ENCODE peak calls at places on chromosomes 1 and 21, in eight cellular contexts. I is breast epithelium, U is fibroblast of the aortic adventitia, J is fibroblast of lung, N is bronchial epithelial cell, Y is Caco-2, R is GM06990, W is HCT116. M is an unnamed sample.

GRCh38 chr21:18245493-18245967 is 897 bp downstream of the CHODL start:
- DNase-seq in I (no peak), U (no peak), J (no peak), N (no peak), Y (no peak), R (no peak), W (no peak), M (no peak)

GRCh38 chr1:90925928-90926869 is 95.6 kb downstream of the ZNF644 start:
- DNase-seq in I (no peak), U (peak; percentile 78), J (peak; percentile 63), N (peak; percentile 32), Y (no peak), R (no peak), W (no peak), M (peak; percentile 1)

GRCh38 chr1:147852706-147853225 is 49.8 kb upstream of the GJA8 start:
- DNase-seq in I (no peak), U (no peak), J (no peak), N (peak; percentile 37), Y (no peak), R (no peak), W (no peak), M (no peak)

GRCh38 chr1:182642461-182642860 is 38.3 kb upstream of the RGS16 start:
- DNase-seq in I (no peak), U (no peak), J (no peak), N (no peak), Y (no peak), R (no peak), W (no peak), M (no peak)

GRCh38 chr1:30731806-30732276 is 8.5 kb upstream of the MATN1 start:
- DNase-seq in I (no peak), U (no peak), J (no peak), N (no peak), Y (no peak), R (no peak), W (no peak), M (no peak)

GRCh38 chr1:38153426-38154088 is 107.0 kb upstream of the POU3F1 start:
- DNase-seq in I (no peak), U (no peak), J (no peak), N (no peak), Y (no peak), R (no peak), W (no peak), M (no peak)

GRCh38 chr1:46488343-46489168 is 1.1 kb upstream of the DMBX1 start:
- DNase-seq in I (no peak), U (no peak), J (peak; percentile 15), N (peak; percentile 11), Y (no peak), R (no peak), W (no peak), M (no peak)

GRCh38 chr1:89457046-89457445 is 67.6 kb upstream of the LRRC8B start:
- DNase-seq in I (no peak), U (no peak), J (no peak), N (no peak), Y (no peak), R (no peak), W (no peak), M (no peak)

GRCh38 chr1:147822292-147822691 is 61.9 kb upstream of the GJA5 start:
- DNase-seq in I (no peak), U (peak; percentile 46), J (no peak), N (peak; percentile 41), Y (no peak), R (no peak), W (no peak), M (no peak)

GRCh38 chr1:219539645-219540254 is 73.2 kb downstream of the ZC3H11B start:
- DNase-seq in I (no peak), U (no peak), J (no peak), N (no peak), Y (no peak), R (no peak), W (no peak), M (no peak)

GRCh38 chr1:16450863-16451481 is 10.4 kb downstream of the NECAP2 start:
- DNase-seq in I (no peak), U (no peak), J (no peak), N (no peak), Y (no peak), R (no peak), W (no peak), M (no peak)

GRCh38 chr1:27201295-27201694 is 33.1 kb upstream of the WDTC1 start:
- DNase-seq in I (no peak), U (no peak), J (no peak), N (no peak), Y (no peak), R (no peak), W (no peak), M (no peak)

GRCh38 chr1:42380617-42381423 is at the start of gene RIMKLA:
- DNase-seq in I (peak; percentile 27), U (no peak), J (peak; percentile 6), N (peak; percentile 7), Y (peak; percentile 40), R (peak; percentile 59), W (no peak), M (no peak)

GRCh38 chr1:241607497-241607896 is 32.7 kb downstream of the CHML start:
- DNase-seq in I (no peak), U (no peak), J (no peak), N (no peak), Y (no peak), R (no peak), W (no peak), M (no peak)

GRCh38 chr1:241606544-241606943 is 33.6 kb downstream of the CHML start:
- DNase-seq in I (no peak), U (no peak), J (no peak), N (peak; percentile 90), Y (no peak), R (no peak), W (no peak), M (no peak)

GRCh38 chr1:241600496-241600901 is 39.7 kb downstream of the CHML start:
- DNase-seq in I (no peak), U (no peak), J (no peak), N (no peak), Y (no peak), R (peak; percentile 56), W (no peak), M (no peak)

GRCh38 chr1:241605146-241605805 is 34.9 kb downstream of the CHML start:
- DNase-seq in I (no peak), U (no peak), J (no peak), N (peak; percentile 56), Y (no peak), R (no peak), W (no peak), M (no peak)

DNA sequence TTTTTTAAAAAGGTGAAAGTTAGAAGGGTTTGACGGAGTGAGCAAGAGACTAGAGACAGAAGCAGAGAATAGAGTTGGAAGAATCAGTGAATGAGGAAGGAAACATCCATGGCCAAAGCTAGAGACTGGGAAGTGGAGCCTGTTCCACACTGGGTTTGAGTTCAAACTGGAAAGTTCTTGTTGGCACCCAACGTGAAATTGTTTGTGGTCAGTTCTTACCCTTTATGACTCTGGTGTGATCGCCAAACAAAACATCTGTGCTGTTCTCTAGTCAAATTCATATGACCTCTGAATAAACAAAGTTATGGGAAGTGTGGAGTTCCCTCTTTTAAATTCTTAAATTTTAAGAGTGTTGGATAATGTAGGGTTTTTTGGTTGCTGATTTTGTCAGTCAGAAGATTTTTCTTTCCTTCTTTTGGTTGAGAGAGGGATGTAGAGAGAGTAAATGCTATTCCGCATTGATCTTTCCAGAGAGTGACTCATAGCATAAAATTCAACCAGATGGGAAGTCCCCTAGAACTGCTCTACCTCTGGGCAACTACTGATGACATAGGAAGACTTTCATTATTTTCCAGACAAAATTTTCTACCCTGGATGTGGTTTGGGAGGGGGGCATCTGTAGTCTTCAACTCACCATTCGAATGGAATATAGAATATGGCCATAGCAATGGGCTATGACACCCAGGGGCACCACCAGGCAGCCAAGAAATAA is 36.4 kb downstream of the CHML start:
- DNase-seq in I (no peak), U (peak; percentile 67), J (peak; percentile 87), N (no peak), Y (no peak), R (no peak), W (no peak), M (no peak)
- H3K4me3 ChIP-seq in I (no peak overlapping the region), U (no peak overlapping the region), J (no peak overlapping the region), N (no peak overlapping the region), Y (no peak overlapping the region), R (no peak overlapping the region), W (no peak overlapping the region), M (no peak overlapping the region)

DNA sequence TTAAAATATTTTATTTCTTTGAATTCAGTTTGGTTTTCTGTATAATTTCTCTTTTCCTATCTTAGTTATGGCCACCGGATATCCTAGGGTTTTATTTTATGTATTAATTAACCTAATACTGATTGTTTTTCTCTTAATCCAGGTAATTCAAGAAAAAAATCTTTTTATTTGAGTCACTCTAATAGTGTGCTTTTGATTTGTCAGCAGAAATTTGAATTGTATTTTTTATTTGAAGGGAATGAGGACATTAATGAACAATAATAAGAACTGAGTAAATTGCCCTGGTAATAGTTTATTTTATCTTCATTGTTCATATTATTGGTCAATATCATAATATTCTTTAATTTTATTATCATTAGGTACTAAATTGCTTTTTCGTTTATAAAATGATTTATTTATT is 120.1 kb downstream of the USP25 start:
- DNase-seq in I (no peak), U (no peak), J (no peak), N (no peak), Y (no peak), R (no peak), W (no peak), M (no peak)
- H3K4me3 ChIP-seq in I (no peak overlapping the region), U (no peak overlapping the region), J (no peak overlapping the region), N (no peak overlapping the region), Y (no peak overlapping the region), R (no peak overlapping the region), W (no peak overlapping the region), M (no peak overlapping the region)

DNA sequence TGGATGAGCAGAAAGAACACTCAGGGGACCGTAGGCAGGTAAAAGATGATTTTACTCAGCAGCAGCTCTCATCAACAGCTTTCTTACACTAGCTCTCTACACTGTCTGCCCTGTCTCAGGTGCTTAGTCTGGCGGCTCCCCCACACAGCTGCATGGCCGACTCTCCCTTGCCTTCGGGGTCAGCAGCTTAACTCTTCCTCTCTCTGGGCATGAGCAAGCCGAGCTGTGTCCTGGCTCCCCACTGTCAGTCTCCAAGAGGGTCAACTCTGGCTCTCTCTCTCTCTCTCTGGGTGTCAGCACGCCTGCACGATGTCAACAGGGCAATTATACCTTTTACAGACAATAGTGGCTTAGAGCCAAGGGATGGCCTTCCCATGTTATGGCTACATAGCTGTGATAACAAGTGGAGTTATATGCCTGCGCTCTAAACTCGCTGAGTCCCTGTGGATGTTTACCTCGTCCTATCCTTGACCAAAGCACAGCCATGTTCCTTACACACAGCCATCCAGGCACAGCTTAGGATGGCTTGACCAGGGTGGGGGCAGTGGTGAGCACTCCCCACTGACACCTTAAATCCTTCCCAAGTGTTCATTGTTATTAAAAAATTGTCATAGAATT is 3.1 kb upstream of the BCL10 start:
- DNase-seq in I (no peak), U (no peak), J (no peak), N (no peak), Y (no peak), R (no peak), W (no peak), M (no peak)
- H3K4me3 ChIP-seq in I (no peak overlapping the region), U (no peak overlapping the region), J (no peak overlapping the region), N (no peak overlapping the region), Y (no peak overlapping the region), R (no peak overlapping the region), W (no peak overlapping the region), M (no peak overlapping the region)

DNA sequence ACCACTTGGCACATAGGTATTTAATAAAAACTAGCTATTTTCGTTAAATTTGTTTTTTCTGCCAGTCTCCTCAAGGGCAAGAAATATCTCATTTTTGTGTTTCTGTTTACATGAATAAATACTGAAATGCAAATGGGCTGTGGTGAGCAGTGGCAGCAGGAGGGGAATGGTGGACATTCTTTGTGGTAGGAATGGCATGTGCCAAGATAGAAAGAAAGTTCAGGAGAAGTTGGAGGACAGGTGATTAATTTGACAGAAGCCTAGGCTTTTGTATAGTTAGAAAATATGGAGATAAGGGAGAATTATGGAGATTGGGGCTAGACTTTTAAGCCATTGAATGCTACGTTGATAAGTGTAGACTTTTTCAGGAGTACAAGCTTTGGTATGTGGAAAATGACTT is 8.6 kb downstream of the RAP1A start:
- DNase-seq in I (no peak), U (no peak), J (no peak), N (no peak), Y (no peak), R (no peak), W (no peak), M (no peak)
- H3K4me3 ChIP-seq in I (no peak overlapping the region), U (no peak overlapping the region), J (no peak overlapping the region), N (no peak overlapping the region), Y (no peak overlapping the region), R (no peak overlapping the region), W (no peak overlapping the region), M (no peak overlapping the region)